ENCODE peak calls at places on chromosomes 2 and 18, in eight cellular contexts. I is H9, T is uterus, K is cardiac muscle cell, F is sigmoid colon, V is mammary epithelial cell, R is upper lobe of right lung, P is PC-3. S is an unnamed sample. For H3K4me1, the result is how much of the 10 kb centered on the place peaks cover.

GRCh38 chr2:207224814-207225482 is 59.2 kb upstream of the KLF7 start:
- DNase-seq in R (no peak), K (no peak), P (no peak), V (no peak), T (no peak), I (no peak), F (no peak), S (no peak)

GRCh38 chr2:157182204-157182709 is 75.2 kb upstream of the GALNT5 start:
- DNase-seq in P (no peak), F (no peak), R (no peak), K (no peak), T (no peak), V (no peak), I (no peak), S (no peak)

GRCh38 chr18:33983126-33983525 is 241.6 kb downstream of the NOL4 start:
- DNase-seq in P (no peak), V (no peak), K (no peak), R (no peak), T (no peak), I (no peak), F (no peak), S (no peak)

GRCh38 chr2:162478721-162479129 is 134.8 kb downstream of the GCA start:
- DNase-seq in R (no peak), K (no peak), F (no peak), I (no peak), P (peak), T (no peak), V (peak), S (no peak)

GRCh38 chr2:45168731-45169338 is 159.6 kb upstream of the SIX2 start:
- DNase-seq in R (no peak), P (peak), T (no peak), K (peak), F (no peak), I (no peak), V (no peak), S (no peak)

GRCh38 chr2:207161724-207162123 is 4.0 kb downstream of the KLF7 start:
- DNase-seq in P (peak), I (no peak), F (no peak), T (no peak), R (no peak), V (no peak), K (no peak), S (no peak)

GRCh38 chr2:140565756-140566155 is 1565.1 kb downstream of the LRP1B start:
- DNase-seq in F (no peak), I (peak), R (no peak), T (no peak), K (no peak), P (no peak), V (no peak), S (no peak)

GRCh38 chr2:220795705-220796104 is 776.4 kb downstream of the EPHA4 start:
- DNase-seq in I (no peak), K (no peak), F (no peak), T (no peak), R (no peak), V (no peak), P (no peak), S (no peak)

GRCh38 chr2:186590538-186591441 is 934 bp downstream of the ITGAV start:
- DNase-seq in T (peak), R (no peak), P (peak), I (no peak), K (peak), F (no peak), V (peak), S (no peak)

GRCh38 chr2:107336536-107336935 is 450.6 kb upstream of the ST6GAL2 start:
- DNase-seq in I (no peak), K (no peak), R (no peak), T (no peak), P (no peak), F (no peak), V (no peak), S (no peak)

DNA sequence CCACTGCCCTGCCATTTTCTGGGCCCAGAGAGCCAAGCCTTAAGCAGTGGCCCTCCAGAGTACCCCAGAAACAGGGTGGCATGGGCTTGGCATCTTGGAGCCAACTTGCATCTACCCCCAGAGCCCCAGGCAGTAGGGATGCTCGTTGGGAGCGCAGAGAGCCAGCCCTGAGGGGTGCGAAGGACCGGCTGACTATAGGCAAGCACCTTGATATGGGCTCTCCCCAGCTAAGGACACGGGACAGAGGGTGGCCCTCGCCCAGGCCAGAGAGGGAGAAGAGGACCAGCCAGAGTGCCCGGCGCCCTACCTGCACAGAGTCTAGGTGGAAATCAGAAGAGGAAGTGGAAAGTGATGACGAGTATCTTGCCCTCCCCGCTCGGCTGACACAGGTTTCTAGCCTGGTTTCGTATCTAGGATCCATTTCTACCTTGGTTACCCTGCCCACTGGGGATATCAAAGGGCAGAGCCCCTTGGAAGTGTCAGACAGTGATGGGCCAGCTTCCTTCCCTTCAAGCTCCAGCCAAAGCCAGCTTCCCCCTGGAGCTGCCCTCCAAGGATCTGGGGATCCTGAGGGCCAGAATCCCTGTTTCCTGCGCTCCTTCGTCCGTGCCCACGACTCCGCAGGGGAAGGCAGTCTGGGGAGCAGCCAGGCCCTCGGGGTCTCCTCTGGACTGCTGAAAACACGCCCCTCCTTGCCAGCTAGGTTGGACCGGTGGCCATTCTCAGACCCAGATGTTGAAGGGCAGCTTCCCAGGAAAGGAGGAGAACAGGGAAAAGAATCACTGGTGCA is 16.2 kb downstream of the CEP68 start:
- DNase-seq in K (no peak), R (no peak), V (no peak), T (peak), P (no peak), I (no peak), F (no peak), S (no peak)
- H3K4me1 ChIP-seq in K (under half), R (under half), V (under half), T (under half), P (under half), I (under half), F (half or more), S (under half)

DNA sequence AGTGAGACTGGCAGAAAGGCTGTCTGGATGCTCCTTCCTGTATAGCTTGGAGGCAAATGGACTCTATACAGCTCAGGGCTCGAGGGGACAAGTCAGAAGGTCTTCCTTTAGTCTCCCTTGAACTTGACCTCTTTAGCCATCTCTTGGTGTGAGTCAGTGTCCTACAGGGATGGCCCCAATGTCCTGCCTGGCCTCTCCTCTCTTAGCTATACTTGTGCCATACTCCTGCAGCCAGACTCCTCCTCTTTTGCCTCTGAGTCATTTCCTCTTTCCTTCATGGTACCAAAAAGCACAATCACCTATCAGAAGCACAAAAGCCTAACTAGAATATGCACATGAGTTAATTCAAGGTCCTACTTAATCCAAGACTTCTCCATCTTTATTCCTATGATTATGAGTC is 112.7 kb downstream of the XRCC5 start:
- DNase-seq in P (peak), F (no peak), I (no peak), K (no peak), V (peak), T (no peak), R (no peak), S (no peak)
- H3K4me1 ChIP-seq in P (under half), F (under half), I (under half), K (under half), V (under half), T (under half), R (under half), S (under half)

GRCh38 chr2:11023326-11024009 is 111.7 kb downstream of the KCNF1 start:
- DNase-seq in F (no peak), R (no peak), T (no peak), K (no peak), P (no peak), I (no peak), V (no peak), S (no peak)

GRCh38 chr2:11024687-11025086 is 113.0 kb downstream of the KCNF1 start:
- DNase-seq in F (no peak), T (no peak), K (no peak), I (no peak), V (no peak), P (no peak), R (no peak), S (no peak)

GRCh38 chr2:11022064-11022463 is 110.3 kb downstream of the KCNF1 start:
- DNase-seq in V (no peak), P (no peak), K (no peak), T (no peak), I (no peak), F (no peak), R (no peak), S (no peak)

GRCh38 chr2:11022874-11023273 is 111.1 kb downstream of the KCNF1 start:
- DNase-seq in P (peak), I (no peak), F (no peak), R (no peak), T (no peak), V (peak), K (no peak), S (peak)

DNA sequence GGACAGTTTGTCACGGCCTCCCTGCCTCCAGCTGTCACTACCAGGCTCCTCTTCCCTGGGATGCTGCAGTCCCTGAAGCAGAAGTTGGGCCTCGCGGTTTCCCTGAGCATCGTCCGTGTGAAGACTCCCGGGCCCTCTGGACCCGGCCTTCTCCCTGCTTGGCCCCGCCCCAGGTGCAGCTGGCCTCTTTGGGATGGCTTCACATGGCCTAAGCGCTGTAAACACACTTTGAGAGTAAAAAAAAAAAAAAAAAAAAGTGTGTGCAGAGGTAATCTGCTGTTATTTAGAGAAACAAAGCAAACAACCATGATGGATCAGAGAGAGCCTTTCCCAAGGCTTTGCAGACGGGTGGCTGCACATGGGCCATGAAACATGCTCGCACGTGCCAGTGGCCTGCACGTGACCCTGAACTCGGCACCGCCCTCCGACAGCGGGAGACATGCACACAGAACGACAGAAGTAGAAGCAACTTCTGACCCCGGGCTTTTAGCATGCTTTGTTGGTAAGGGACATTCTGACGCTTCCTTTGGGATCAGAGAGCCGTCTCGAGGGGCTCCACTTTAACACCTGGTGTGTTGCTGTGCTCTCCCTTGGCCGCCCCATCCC is 112.4 kb downstream of the KCNF1 start:
- DNase-seq in V (no peak), T (no peak), I (no peak), F (no peak), K (no peak), R (no peak), P (no peak), S (peak)
- H3K4me1 ChIP-seq in V (under half), T (under half), I (under half), F (under half), K (under half), R (under half), P (under half), S (under half)

DNA sequence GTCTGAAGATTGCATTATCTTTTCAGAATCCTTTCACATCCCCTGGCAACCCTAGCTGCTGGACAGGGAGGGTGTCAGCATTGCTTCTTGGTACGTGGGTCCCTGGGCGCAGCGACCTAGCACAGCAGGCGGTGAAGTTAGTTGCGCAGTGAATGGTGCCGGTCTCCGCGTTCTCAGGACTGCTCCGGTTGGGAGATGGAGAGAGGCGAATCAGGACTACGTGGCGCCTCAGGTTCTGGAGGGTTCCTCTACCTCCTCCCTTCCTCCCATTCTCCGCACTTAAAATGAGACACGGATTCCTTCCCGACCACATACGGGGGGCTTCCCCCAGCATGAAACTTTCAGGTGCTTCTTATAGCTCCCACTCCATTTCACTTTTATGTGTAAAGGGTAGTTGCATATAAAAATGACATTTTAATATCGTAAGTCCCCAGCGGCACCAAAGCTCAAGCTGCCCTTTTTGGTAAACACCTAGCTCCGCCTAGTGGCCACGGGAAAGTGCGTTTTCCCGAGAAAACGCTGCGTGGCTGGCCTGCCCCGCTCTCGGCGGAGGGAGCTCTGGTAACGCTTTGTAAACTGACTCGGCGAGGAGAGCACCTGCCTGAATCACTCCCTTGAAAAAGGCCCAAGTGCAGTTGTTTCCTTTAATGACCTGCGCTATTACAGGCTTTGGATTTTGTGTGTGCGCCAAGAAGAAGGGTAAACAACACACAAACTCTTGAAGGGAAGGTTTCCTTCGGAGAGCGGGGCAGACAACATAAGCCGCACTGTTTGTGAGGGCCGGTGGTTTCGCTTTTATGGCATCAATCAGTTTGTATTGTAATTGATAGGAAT is 32.9 kb upstream of the INHBB start:
- DNase-seq in R (peak), T (peak), K (peak), I (peak), P (peak), V (peak), F (peak), S (peak)
- H3K4me1 ChIP-seq in R (under half), T (under half), K (under half), I (under half), P (under half), V (under half), F (under half), S (under half)

GRCh38 chr2:105731511-105731910 is 13.2 kb upstream of the NCK2 start:
- DNase-seq in K (no peak), I (no peak), T (no peak), V (no peak), R (no peak), P (no peak), F (no peak), S (no peak)
- H3K4me1 ChIP-seq in K (under half), I (under half), T (under half), V (under half), R (under half), P (under half), F (under half), S (under half)

GRCh38 chr2:64086347-64087082 is 57.7 kb downstream of the PELI1 start:
- DNase-seq in T (no peak), I (no peak), R (no peak), V (no peak), F (no peak), P (no peak), K (no peak), S (no peak)
- H3K4me1 ChIP-seq in T (under half), I (under half), R (under half), V (under half), F (under half), P (under half), K (under half), S (under half)

GRCh38 chr2:20541651-20542050 is 94.8 kb downstream of the RHOB start:
- DNase-seq in K (no peak), V (peak), T (no peak), P (no peak), F (no peak), R (no peak), I (no peak), S (no peak)
- H3K4me1 ChIP-seq in K (under half), V (under half), T (under half), P (under half), F (under half), R (under half), I (under half), S (under half)

DNA sequence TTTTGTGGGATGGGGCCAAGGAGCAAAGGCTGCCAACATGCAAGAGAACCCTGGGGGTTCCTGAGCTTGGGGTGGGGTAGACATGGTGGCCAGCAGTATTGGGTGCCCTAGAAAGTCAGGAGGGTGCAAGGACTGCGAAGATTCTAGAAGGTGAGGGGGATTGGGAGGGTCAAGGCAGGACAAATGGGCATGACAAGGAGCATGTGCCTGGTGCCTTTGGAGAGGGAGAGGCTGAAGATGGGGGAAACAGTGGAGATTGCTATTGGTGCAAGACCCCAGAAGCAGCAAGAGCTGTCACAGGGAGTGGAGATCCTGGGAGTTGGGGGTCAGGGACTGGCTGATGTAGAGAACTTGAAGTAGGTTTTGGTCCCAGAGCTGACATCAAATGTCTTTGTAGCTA is 7.5 kb downstream of the B3GNT2 start:
- DNase-seq in T (no peak), F (no peak), P (no peak), K (no peak), R (no peak), I (no peak), V (no peak), S (no peak)
- H3K4me1 ChIP-seq in T (under half), F (half or more), P (under half), K (under half), R (half or more), I (under half), V (under half), S (under half)